ENCODE peak calls at places on chromosomes 6 and 20, in five cellular contexts. V is heart left ventricle, J is endothelial cell of umbilical vein, Q is erythroblast, C is K562. M is an unnamed sample.

GRCh38 chr20:57851786-57852185 is 142.0 kb upstream of the PMEPA1 start:
- DNase-seq in Q (no peak), C (no peak), V (no peak), J (no peak), M (no peak)

GRCh38 chr6:75116946-75117345 is 88.9 kb downstream of the COL12A1 start:
- DNase-seq in J (no peak), C (no peak), Q (no peak), V (no peak), M (no peak)

GRCh38 chr6:143397229-143398222 is 53.0 kb downstream of the ADAT2 start:
- DNase-seq in V (peak), C (no peak), Q (no peak), J (peak), M (peak)

GRCh38 chr6:65638047-65638831 is 68.8 kb downstream of the EYS start:
- DNase-seq in C (no peak), J (no peak), Q (peak), V (no peak), M (no peak)

GRCh38 chr6:139230421-139230840 is 61.4 kb downstream of the TXLNB start:
- DNase-seq in C (no peak), V (no peak), J (no peak), Q (no peak), M (no peak)

GRCh38 chr20:37890643-37891042 is 12.3 kb upstream of the VSTM2L start:
- DNase-seq in J (no peak), Q (no peak), V (no peak), C (no peak), M (no peak)

GRCh38 chr6:70651326-70651905 is 16.3 kb upstream of the SMAP1 start:
- DNase-seq in J (no peak), Q (no peak), V (no peak), C (no peak), M (no peak)

GRCh38 chr6:165117121-165117520 is 192.3 kb downstream of the C6orf118 start:
- DNase-seq in Q (no peak), J (no peak), C (no peak), V (no peak), M (no peak)

GRCh38 chr20:48823960-48824497 is 3.8 kb downstream of the PREX1 start:
- DNase-seq in C (no peak), Q (no peak), V (no peak), J (peak), M (peak)

GRCh38 chr20:1337441-1337840 is 8.5 kb upstream of the SDCBP2 start:
- DNase-seq in V (no peak), Q (no peak), J (no peak), C (no peak), M (no peak)

GRCh38 chr20:1338096-1338495 is 9.2 kb upstream of the SDCBP2 start:
- DNase-seq in J (no peak), C (no peak), V (no peak), Q (no peak), M (no peak)

GRCh38 chr20:1338801-1339200 is 9.9 kb upstream of the SDCBP2 start:
- DNase-seq in Q (no peak), V (no peak), J (no peak), C (no peak), M (no peak)

GRCh38 chr20:1335961-1336698 is 7.2 kb upstream of the SDCBP2 start:
- DNase-seq in C (no peak), V (no peak), Q (no peak), J (peak), M (no peak)

GRCh38 chr20:1336699-1337387 is 7.9 kb upstream of the SDCBP2 start:
- DNase-seq in V (peak), Q (no peak), C (no peak), J (peak), M (no peak)
- TF ChIP-seq POLR2A in V (no peak), Q (no peak), C (no peak), J (peak), M (no peak)

GRCh38 chr6:107600111-107600510 is 110.2 kb downstream of the SOBP start:
- DNase-seq in V (no peak), J (no peak), C (no peak), Q (no peak), M (no peak)
- TF ChIP-seq POLR2A in V (no peak), J (no peak), C (no peak), Q (no peak), M (no peak)

DNA sequence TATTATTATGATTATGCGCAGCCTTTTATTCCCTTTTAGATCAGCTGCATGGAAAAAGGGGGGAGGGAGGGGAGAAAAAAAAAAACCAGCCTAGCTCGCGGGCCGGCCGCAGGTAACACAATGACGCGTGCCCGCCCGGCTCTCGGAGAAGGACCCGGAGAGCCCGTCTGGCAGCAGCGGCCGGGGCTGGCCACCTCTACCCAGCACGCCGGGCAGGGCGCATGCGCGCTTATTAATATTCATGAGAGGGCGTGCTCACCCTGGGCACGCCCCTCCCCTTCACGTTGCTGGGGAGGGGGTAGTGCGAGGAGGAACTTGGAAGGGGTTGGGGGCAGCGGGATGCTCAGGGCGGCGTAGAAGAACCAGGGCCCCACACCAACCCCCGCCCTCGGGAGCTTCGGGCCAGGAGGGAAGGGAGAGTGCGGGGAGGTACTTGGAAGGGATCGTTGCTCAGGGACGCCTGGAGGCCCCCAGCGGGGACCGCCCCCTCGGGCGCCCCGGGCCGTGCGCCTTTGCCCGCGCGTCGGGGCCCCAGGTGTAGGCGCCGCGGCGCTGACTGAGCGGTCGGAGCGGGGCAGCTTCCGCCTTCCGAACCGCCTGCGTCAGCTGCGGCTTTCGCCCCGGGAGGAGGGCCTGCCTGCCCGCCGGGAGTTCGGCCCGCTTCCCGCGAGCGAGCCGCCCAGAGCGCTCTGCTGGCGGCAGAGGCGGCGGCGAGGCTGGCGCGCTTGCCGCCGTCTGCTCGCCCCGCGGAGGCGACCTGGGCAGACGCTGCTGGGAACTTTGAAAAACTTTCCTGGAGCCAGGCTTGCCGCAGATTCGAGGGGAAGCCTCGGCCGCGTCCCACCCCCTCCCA is at the start of gene JAG1:
- DNase-seq in J (peak), V (peak), Q (peak), C (peak), M (peak)
- TF ChIP-seq POLR2A in J (peak), V (peak), Q (peak), C (no peak), M (peak)

GRCh38 chr20:63025534-63026331 is 19.0 kb upstream of the BHLHE23 start:
- DNase-seq in C (no peak), J (no peak), Q (no peak), V (no peak), M (no peak)
- TF ChIP-seq POLR2A in C (no peak), J (no peak), Q (no peak), V (no peak), M (no peak)

GRCh38 chr20:10708342-10709185 is 34.8 kb upstream of the JAG1 start:
- DNase-seq in C (no peak), J (peak), Q (no peak), V (no peak), M (peak)

GRCh38 chr20:10706460-10706811 is 32.6 kb upstream of the JAG1 start:
- DNase-seq in J (no peak), V (no peak), Q (no peak), C (no peak), M (no peak)

GRCh38 chr20:10707791-10708190 is 34.0 kb upstream of the JAG1 start:
- DNase-seq in J (no peak), Q (no peak), V (no peak), C (no peak), M (no peak)

GRCh38 chr20:10705801-10706459 is 32.1 kb upstream of the JAG1 start:
- DNase-seq in V (no peak), J (no peak), Q (no peak), C (no peak), M (peak)

DNA sequence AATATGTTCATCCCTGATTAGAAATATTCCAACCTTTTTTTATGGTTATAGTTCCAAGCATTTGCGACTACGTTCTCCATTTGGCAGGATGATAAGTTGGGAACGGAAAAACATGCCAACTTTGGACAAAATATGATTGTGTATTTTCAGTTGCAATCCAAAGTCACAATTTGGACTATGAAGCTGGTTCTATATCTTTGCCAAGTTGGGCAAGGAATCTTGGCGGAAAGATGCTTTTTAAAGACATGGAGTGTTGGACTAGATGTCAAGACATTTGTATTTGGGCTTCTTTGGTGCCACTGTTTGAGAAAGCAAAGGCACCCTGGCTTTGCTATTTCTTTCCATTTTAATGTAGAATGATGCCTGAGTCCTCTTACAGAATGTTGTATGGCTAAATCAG is 33.3 kb upstream of the JAG1 start:
- DNase-seq in V (no peak), Q (no peak), J (no peak), C (no peak), M (no peak)
- TF ChIP-seq POLR2A in V (no peak), Q (no peak), J (no peak), C (no peak), M (no peak)

GRCh38 chr20:18466894-18467678 is at the start of the genes DZANK1 and POLR3F:
- DNase-seq in V (peak), C (peak), Q (peak), J (peak), M (peak)
- TF ChIP-seq POLR2A in V (no peak), C (peak), Q (peak), J (peak), M (peak)

DNA sequence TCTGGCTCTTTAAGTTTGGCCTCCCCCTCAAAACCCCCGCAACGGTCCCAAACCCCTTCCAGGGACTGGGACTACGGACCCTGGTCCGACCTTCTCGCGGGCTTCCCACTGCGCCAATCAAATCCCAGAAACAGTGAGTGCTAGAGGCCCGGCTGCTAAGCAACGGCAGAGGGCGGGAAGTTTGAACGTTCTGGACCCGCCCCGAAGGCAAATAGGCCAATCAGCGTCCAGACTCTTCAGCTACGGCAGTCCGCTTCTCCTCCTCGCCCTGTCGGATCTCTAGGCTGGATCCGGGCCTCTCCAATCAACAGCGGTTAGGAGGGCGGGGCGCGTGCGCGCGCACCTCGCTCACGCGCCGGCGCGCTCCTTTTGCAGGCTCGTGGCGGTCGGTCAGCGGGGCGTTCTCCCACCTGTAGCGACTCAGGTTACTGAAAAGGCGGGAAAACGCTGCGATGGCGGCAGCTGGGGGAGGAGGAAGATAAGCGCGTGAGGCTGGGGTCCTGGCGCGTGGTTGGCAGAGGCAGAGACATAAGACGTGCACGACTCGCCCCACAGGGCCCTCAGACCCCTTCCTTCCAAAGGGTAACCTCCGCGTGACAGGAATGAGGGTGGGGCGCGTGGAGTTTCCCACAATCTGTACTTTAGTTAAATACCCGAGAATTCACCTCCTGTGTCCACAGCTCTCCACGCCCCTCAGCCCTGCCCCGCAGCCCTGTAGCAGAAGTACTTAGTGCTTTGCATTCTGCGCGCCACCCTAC is at the start of gene MSH5:
- DNase-seq in Q (peak), C (peak), J (peak), V (peak), M (peak)
- TF ChIP-seq POLR2A in Q (peak), C (peak), J (peak), V (no peak), M (peak)

DNA sequence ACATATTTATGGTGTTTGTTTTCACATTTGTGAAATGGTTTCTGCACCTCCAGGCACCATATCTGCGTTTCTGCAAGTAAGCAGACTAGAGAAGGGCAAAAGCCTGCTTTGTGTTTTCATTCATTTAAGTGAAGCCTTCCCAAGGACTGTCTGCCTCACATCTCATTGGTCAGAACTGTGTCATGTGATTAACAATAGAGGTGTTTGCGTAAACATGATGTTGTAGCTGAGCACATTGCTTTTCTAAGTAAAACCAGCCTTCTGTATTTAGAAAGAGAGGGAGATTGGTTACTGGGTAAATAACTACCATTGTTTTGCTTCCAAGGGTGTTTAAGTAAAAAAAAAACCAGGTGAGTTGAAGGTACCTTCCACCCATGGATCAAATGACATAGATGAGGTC is 39.7 kb downstream of the SH3BGRL2 start:
- DNase-seq in C (peak), Q (no peak), V (no peak), J (no peak), M (no peak)
- TF ChIP-seq POLR2A in C (no peak), Q (no peak), V (no peak), J (no peak), M (no peak)

GRCh38 chr20:31593221-31594001 is 11.7 kb upstream of the ID1 start:
- DNase-seq in V (no peak), Q (no peak), C (peak), J (peak), M (peak)

GRCh38 chr20:31590717-31591225 is 14.3 kb upstream of the ID1 start:
- DNase-seq in J (no peak), Q (no peak), V (no peak), C (no peak), M (no peak)

GRCh38 chr20:31587545-31588389 is 17.3 kb upstream of the ID1 start:
- DNase-seq in Q (peak), C (peak), J (peak), V (peak), M (no peak)
- TF ChIP-seq POLR2A in Q (no peak), C (no peak), J (no peak), V (no peak), M (no peak)

GRCh38 chr6:41073203-41073967 is 611 bp downstream of the NFYA start:
- DNase-seq in J (peak), Q (peak), V (peak), C (peak), M (peak)

GRCh38 chr6:41072836-41073202 is at the start of gene NFYA:
- DNase-seq in V (no peak), Q (peak), J (peak), C (peak), M (peak)

GRCh38 chr6:41074692-41075436 is 2.1 kb downstream of the NFYA start:
- DNase-seq in V (no peak), J (no peak), C (no peak), Q (no peak), M (no peak)

GRCh38 chr6:41071923-41072835 is at the start of gene OARD1:
- DNase-seq in Q (peak), J (no peak), C (peak), V (peak), M (peak)

GRCh38 chr6:41073968-41074691 is 1.4 kb downstream of the NFYA start:
- DNase-seq in J (peak), V (no peak), C (no peak), Q (peak), M (no peak)
- TF ChIP-seq POLR2A in J (no peak), V (no peak), C (no peak), Q (no peak), M (no peak)